ENCODE peak calls at places on chromosomes 5 and 9, in four cellular contexts. One of them, this sample, is unnamed.

GRCh38 chr5:118577621-118578020 is 410.7 kb downstream of the DTWD2 start:
- DNase-seq in cardiac muscle cell: no peak
- DNase-seq in upper lobe of right lung: no peak
- DNase-seq in kidney epithelial cell: no peak
- DNase-seq in this sample: no peak

GRCh38 chr9:33813712-33814641 is 3.0 kb upstream of the UBE2R2 start:
- DNase-seq in cardiac muscle cell: peak; percentile 59
- DNase-seq in upper lobe of right lung: no peak
- DNase-seq in kidney epithelial cell: peak; percentile 55
- DNase-seq in this sample: peak; percentile 78

GRCh38 chr5:168721966-168722365 is 142.8 kb upstream of the PANK3 start:
- DNase-seq in cardiac muscle cell: no peak
- DNase-seq in upper lobe of right lung: no peak
- DNase-seq in kidney epithelial cell: no peak
- DNase-seq in this sample: no peak

GRCh38 chr9:73081979-73082657 is 69.5 kb upstream of the ANXA1 start:
- DNase-seq in cardiac muscle cell: peak; percentile 79
- DNase-seq in upper lobe of right lung: no peak
- DNase-seq in kidney epithelial cell: no peak
- DNase-seq in this sample: peak; percentile 78

GRCh38 chr5:92496545-92496944 is 1084.5 kb downstream of the NR2F1-AS1 start:
- DNase-seq in cardiac muscle cell: no peak
- DNase-seq in upper lobe of right lung: no peak
- DNase-seq in kidney epithelial cell: no peak
- DNase-seq in this sample: no peak

GRCh38 chr5:123351315-123351714 is 71.9 kb downstream of the CEP120 start:
- DNase-seq in cardiac muscle cell: no peak
- DNase-seq in upper lobe of right lung: no peak
- DNase-seq in kidney epithelial cell: no peak
- DNase-seq in this sample: no peak

GRCh38 chr5:74281191-74281590 is 359.3 kb downstream of the ENC1 start:
- DNase-seq in cardiac muscle cell: no peak
- DNase-seq in upper lobe of right lung: no peak
- DNase-seq in kidney epithelial cell: no peak
- DNase-seq in this sample: no peak

GRCh38 chr5:98816574-98817222 is 43.2 kb downstream of the RGMB start:
- DNase-seq in cardiac muscle cell: peak; percentile 33
- DNase-seq in upper lobe of right lung: peak; percentile 73
- DNase-seq in kidney epithelial cell: no peak
- DNase-seq in this sample: no peak

GRCh38 chr5:172864747-172865146 is 30.7 kb downstream of the ERGIC1 start:
- DNase-seq in cardiac muscle cell: no peak
- DNase-seq in upper lobe of right lung: no peak
- DNase-seq in kidney epithelial cell: no peak
- DNase-seq in this sample: peak; percentile 71

GRCh38 chr5:43631182-43631910 is 28.4 kb downstream of the NNT start:
- DNase-seq in cardiac muscle cell: peak; percentile 84
- DNase-seq in upper lobe of right lung: no peak
- DNase-seq in kidney epithelial cell: peak; percentile 49
- DNase-seq in this sample: peak; percentile 84

GRCh38 chr5:7331083-7331482 is 64.9 kb upstream of the ADCY2 start:
- DNase-seq in cardiac muscle cell: no peak
- DNase-seq in upper lobe of right lung: no peak
- DNase-seq in kidney epithelial cell: no peak
- DNase-seq in this sample: no peak

GRCh38 chr5:151496041-151496484 is 48.7 kb downstream of the SLC36A1 start:
- DNase-seq in cardiac muscle cell: peak; percentile 33
- DNase-seq in upper lobe of right lung: no peak
- DNase-seq in kidney epithelial cell: no peak
- DNase-seq in this sample: no peak

GRCh38 chr9:81620009-81620405 is 69.3 kb downstream of the TLE1 start:
- DNase-seq in cardiac muscle cell: no peak
- DNase-seq in upper lobe of right lung: no peak
- DNase-seq in kidney epithelial cell: no peak
- DNase-seq in this sample: no peak

GRCh38 chr5:50699737-50700136 is 33.3 kb downstream of the PARP8 start:
- DNase-seq in cardiac muscle cell: no peak
- DNase-seq in upper lobe of right lung: no peak
- DNase-seq in kidney epithelial cell: no peak
- DNase-seq in this sample: no peak

GRCh38 chr5:134184155-134185135 is 7.7 kb upstream of the SKP1 start:
- DNase-seq in cardiac muscle cell: peak; percentile 70
- DNase-seq in upper lobe of right lung: peak; percentile 75
- DNase-seq in kidney epithelial cell: peak; percentile 39
- DNase-seq in this sample: peak; percentile 24

GRCh38 chr9:36902861-36903524 is 131.1 kb downstream of the PAX5 start:
- DNase-seq in cardiac muscle cell: no peak
- DNase-seq in upper lobe of right lung: no peak
- DNase-seq in kidney epithelial cell: no peak
- DNase-seq in this sample: no peak

GRCh38 chr9:134618163-134618822 is 23.3 kb upstream of the COL5A1 start:
- DNase-seq in cardiac muscle cell: peak; percentile 30
- DNase-seq in upper lobe of right lung: peak; percentile 63
- DNase-seq in kidney epithelial cell: no peak
- DNase-seq in this sample: peak; percentile 52

GRCh38 chr5:107404595-107405366 is 266.0 kb downstream of the EFNA5 start:
- DNase-seq in cardiac muscle cell: no peak
- DNase-seq in upper lobe of right lung: no peak
- DNase-seq in kidney epithelial cell: no peak
- DNase-seq in this sample: no peak

GRCh38 chr5:122858451-122858850 is 13.0 kb downstream of the SNX24 start:
- DNase-seq in cardiac muscle cell: peak; percentile 53
- DNase-seq in upper lobe of right lung: no peak
- DNase-seq in kidney epithelial cell: no peak
- DNase-seq in this sample: no peak

GRCh38 chr5:96434201-96434645 is 1.2 kb upstream of the PCSK1 start:
- DNase-seq in cardiac muscle cell: peak; percentile 89
- DNase-seq in upper lobe of right lung: peak; percentile 71
- DNase-seq in kidney epithelial cell: peak; percentile 41
- DNase-seq in this sample: peak; percentile 48

GRCh38 chr9:134054891-134055811 is 12.7 kb downstream of the BRD3 start:
- DNase-seq in cardiac muscle cell: no peak
- DNase-seq in upper lobe of right lung: peak; percentile 63
- DNase-seq in kidney epithelial cell: no peak
- DNase-seq in this sample: no peak

GRCh38 chr9:79975471-79976316 is 403.9 kb downstream of the TLE4 start:
- DNase-seq in cardiac muscle cell: no peak
- DNase-seq in upper lobe of right lung: no peak
- DNase-seq in kidney epithelial cell: no peak
- DNase-seq in this sample: no peak

GRCh38 chr5:17928571-17928970 is 294.3 kb downstream of the TAF11L14 start:
- DNase-seq in cardiac muscle cell: no peak
- DNase-seq in upper lobe of right lung: no peak
- DNase-seq in kidney epithelial cell: no peak
- DNase-seq in this sample: no peak

GRCh38 chr5:178123094-178123986 is 7.5 kb upstream of the RMND5B start:
- DNase-seq in cardiac muscle cell: no peak
- DNase-seq in upper lobe of right lung: no peak
- DNase-seq in kidney epithelial cell: no peak
- DNase-seq in this sample: no peak

GRCh38 chr9:113215142-113215541 is 5.9 kb downstream of the FKBP15 start:
- DNase-seq in cardiac muscle cell: peak; percentile 52
- DNase-seq in upper lobe of right lung: no peak
- DNase-seq in kidney epithelial cell: no peak
- DNase-seq in this sample: peak; percentile 8

GRCh38 chr9:123353984-123354591 is 1.9 kb upstream of the CRB2 start:
- DNase-seq in cardiac muscle cell: peak; percentile 76
- DNase-seq in upper lobe of right lung: peak; percentile 81
- DNase-seq in kidney epithelial cell: no peak
- DNase-seq in this sample: peak; percentile 29

GRCh38 chr9:134391319-134392231 is 65.3 kb downstream of the RXRA start:
- DNase-seq in cardiac muscle cell: no peak
- DNase-seq in upper lobe of right lung: no peak
- DNase-seq in kidney epithelial cell: no peak
- DNase-seq in this sample: no peak

GRCh38 chr9:70998962-70999361 is 122.5 kb downstream of the TRPM3 start:
- DNase-seq in cardiac muscle cell: peak; percentile 9
- DNase-seq in upper lobe of right lung: no peak
- DNase-seq in kidney epithelial cell: no peak
- DNase-seq in this sample: peak; percentile 68

GRCh38 chr9:69120380-69121154 is 53.5 kb upstream of the TJP2 start:
- DNase-seq in cardiac muscle cell: peak; percentile 24
- DNase-seq in upper lobe of right lung: peak; percentile 90
- DNase-seq in kidney epithelial cell: no peak
- DNase-seq in this sample: no peak

GRCh38 chr5:111779260-111780254 is 22.6 kb upstream of the NREP start:
- DNase-seq in cardiac muscle cell: peak; percentile 60
- DNase-seq in upper lobe of right lung: no peak
- DNase-seq in kidney epithelial cell: no peak
- DNase-seq in this sample: no peak

GRCh38 chr9:127767909-127768331 is 10.5 kb downstream of the SH2D3C start:
- DNase-seq in cardiac muscle cell: peak; percentile 40
- DNase-seq in upper lobe of right lung: no peak
- DNase-seq in kidney epithelial cell: no peak
- DNase-seq in this sample: no peak

GRCh38 chr5:114903767-114904166 is 265.9 kb downstream of the TRIM36 start:
- DNase-seq in cardiac muscle cell: no peak
- DNase-seq in upper lobe of right lung: no peak
- DNase-seq in kidney epithelial cell: no peak
- DNase-seq in this sample: no peak

DNA sequence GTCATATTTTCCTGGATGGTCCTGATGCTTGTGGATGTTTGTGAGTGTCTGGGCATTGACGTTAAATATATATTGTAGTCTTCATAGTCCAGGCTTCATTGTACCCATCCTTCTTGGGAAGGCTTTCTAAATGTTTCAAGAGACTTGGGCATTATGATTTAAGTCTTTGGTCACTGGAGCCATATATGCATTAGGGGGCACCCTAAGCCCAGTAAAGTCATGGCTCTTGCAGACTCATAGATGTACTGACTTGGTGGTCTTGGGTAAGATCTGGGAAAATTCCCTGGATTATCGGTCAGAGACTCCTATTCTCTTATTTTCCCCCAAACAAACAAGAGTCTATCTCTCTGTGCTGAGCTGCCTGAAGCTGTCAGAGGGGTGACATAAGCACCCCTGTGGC is 271.1 kb downstream of the TRIM36 start:
- DNase-seq in cardiac muscle cell: no peak
- DNase-seq in upper lobe of right lung: no peak
- DNase-seq in kidney epithelial cell: no peak
- DNase-seq in this sample: no peak
- TF ChIP-seq CTCF in cardiac muscle cell: no peak
- TF ChIP-seq CTCF in upper lobe of right lung: no peak
- TF ChIP-seq CTCF in kidney epithelial cell: no peak
- TF ChIP-seq CTCF in this sample: no peak

GRCh38 chr9:98943682-98944129 is at the start of gene COL15A1:
- DNase-seq in cardiac muscle cell: peak; percentile 33
- DNase-seq in upper lobe of right lung: no peak
- DNase-seq in kidney epithelial cell: no peak
- DNase-seq in this sample: peak; percentile 67
- TF ChIP-seq CTCF in cardiac muscle cell: no peak
- TF ChIP-seq CTCF in upper lobe of right lung: no peak
- TF ChIP-seq CTCF in kidney epithelial cell: no peak
- TF ChIP-seq CTCF in this sample: no peak

DNA sequence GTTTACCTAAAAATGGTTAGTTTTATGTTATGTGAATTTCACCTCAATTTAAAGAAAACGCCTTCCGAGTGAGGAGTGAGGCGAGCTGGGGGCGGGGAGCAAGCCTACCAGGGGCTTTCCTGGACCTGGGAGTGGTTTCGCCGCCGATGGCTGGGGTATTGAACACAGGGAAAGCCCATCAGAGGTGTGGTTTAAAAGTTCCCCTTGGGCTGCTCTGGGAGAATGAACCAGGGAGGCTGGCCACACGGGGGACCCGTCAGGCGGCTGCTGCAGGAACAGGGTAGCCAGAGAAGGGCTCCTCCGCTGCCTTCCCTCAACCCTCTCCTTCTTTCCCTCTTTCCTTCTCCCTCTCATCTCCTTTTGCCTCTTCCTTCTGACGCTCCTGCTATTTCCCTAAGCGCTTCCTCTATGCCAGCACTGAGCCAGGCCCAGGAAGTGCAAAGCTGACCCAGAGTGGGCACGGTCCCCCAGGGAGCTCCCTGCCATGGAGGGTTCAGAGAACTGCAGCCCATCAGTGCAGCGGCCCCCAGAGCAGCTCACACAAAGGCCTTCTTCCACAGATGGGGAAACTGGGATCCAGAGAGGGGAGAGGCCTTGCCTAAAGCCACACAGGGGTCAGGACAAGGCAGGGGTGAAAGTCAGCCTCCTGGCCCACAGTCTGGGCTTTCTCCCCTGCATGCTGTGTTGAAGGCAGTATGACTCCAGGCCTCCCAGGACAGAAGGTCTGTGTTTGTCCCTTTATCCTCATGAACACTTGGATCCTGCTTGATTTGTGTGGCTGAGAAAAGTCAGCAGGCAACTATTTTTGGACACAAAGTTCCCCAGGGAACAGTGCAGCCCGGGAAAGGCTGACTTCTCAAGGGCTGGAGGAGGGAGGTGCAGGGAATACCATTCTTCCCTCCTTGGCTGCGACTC is 4.6 kb downstream of the AKNA start:
- DNase-seq in cardiac muscle cell: peak; percentile 71
- DNase-seq in upper lobe of right lung: no peak
- DNase-seq in kidney epithelial cell: no peak
- DNase-seq in this sample: peak; percentile 48
- TF ChIP-seq CTCF in cardiac muscle cell: no peak
- TF ChIP-seq CTCF in upper lobe of right lung: no peak
- TF ChIP-seq CTCF in kidney epithelial cell: no peak
- TF ChIP-seq CTCF in this sample: peak; percentile 6

GRCh38 chr9:121704281-121704680 is 52.8 kb downstream of the DAB2IP start:
- DNase-seq in cardiac muscle cell: no peak
- DNase-seq in upper lobe of right lung: no peak
- DNase-seq in kidney epithelial cell: no peak
- DNase-seq in this sample: no peak

GRCh38 chr9:121700831-121701419 is 49.5 kb downstream of the DAB2IP start:
- DNase-seq in cardiac muscle cell: no peak
- DNase-seq in upper lobe of right lung: no peak
- DNase-seq in kidney epithelial cell: no peak
- DNase-seq in this sample: no peak

GRCh38 chr9:121701736-121702261 is 50.4 kb downstream of the DAB2IP start:
- DNase-seq in cardiac muscle cell: no peak
- DNase-seq in upper lobe of right lung: no peak
- DNase-seq in kidney epithelial cell: no peak
- DNase-seq in this sample: no peak

GRCh38 chr9:121700165-121700830 is 48.9 kb downstream of the DAB2IP start:
- DNase-seq in cardiac muscle cell: peak; percentile 43
- DNase-seq in upper lobe of right lung: peak; percentile 90
- DNase-seq in kidney epithelial cell: no peak
- DNase-seq in this sample: no peak

DNA sequence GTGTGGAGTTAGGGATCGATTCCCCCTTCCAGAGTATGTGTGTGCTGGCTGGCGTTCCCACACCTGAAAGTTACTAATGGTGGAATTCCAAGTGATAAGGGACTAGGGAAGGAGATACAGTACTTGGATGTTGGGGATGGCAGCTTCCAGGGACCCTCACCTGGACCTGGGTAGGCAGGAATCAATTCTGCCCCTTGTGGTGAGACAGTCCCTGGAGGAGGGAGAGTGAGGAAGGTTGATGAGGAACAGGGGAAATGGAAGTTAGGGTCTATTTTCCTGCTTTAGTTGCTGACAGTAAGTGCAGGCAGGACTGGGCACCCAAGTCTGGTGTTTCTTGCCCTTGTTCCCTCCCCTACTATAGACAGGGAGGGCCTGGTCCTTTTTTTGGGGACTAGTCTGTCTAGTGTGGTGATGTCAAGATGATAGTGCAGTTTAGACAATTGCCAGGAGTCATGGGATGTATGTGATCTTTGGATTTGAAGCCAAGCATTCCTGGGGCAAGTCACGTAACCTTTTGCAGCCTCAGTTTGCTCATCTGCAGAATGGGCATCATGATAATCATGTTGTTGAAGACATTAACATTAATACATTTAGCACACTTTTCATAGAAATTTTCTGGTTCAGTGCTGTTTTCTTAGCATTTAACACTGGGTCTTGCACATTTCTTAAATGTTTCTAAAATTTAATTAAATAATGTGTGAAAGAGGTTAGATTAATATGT is 51.7 kb downstream of the DAB2IP start:
- DNase-seq in cardiac muscle cell: no peak
- DNase-seq in upper lobe of right lung: no peak
- DNase-seq in kidney epithelial cell: no peak
- DNase-seq in this sample: no peak
- TF ChIP-seq CTCF in cardiac muscle cell: peak; percentile 15
- TF ChIP-seq CTCF in upper lobe of right lung: no peak
- TF ChIP-seq CTCF in kidney epithelial cell: peak; percentile 32
- TF ChIP-seq CTCF in this sample: no peak